ENCODE peak calls at places on chromosomes 4 and X, in five cellular contexts. One of them, this sample, is unnamed. For H3K27me3, the result is how much of the 10 kb centered on the place peaks cover.

GRCh38 chr4:139144911-139145551 is 32.0 kb downstream of the ELF2 start:
- DNase-seq in endodermal cell: peak
- DNase-seq in ovary: no peak
- DNase-seq in effector memory CD4-positive, alpha-beta T cell: no peak
- DNase-seq in endothelial cell of umbilical vein: no peak
- DNase-seq in this sample: no peak

GRCh38 chr4:4859010-4859798 is at the start of gene MSX1:
- DNase-seq in endodermal cell: peak
- DNase-seq in ovary: peak
- DNase-seq in endothelial cell of umbilical vein: peak
- DNase-seq in effector memory CD4-positive, alpha-beta T cell: no peak
- DNase-seq in this sample: no peak

GRCh38 chrX:80879143-80879542 is 69.5 kb upstream of the BRWD3 start:
- DNase-seq in endodermal cell: no peak
- DNase-seq in effector memory CD4-positive, alpha-beta T cell: no peak
- DNase-seq in ovary: peak
- DNase-seq in endothelial cell of umbilical vein: no peak
- DNase-seq in this sample: no peak

GRCh38 chr4:161332696-161333095 is 831.1 kb downstream of the FSTL5 start:
- DNase-seq in effector memory CD4-positive, alpha-beta T cell: no peak
- DNase-seq in endodermal cell: no peak
- DNase-seq in endothelial cell of umbilical vein: no peak
- DNase-seq in ovary: no peak
- DNase-seq in this sample: no peak

GRCh38 chr4:39706334-39706733 is 8.4 kb downstream of the UBE2K start:
- DNase-seq in endodermal cell: no peak
- DNase-seq in endothelial cell of umbilical vein: peak
- DNase-seq in effector memory CD4-positive, alpha-beta T cell: no peak
- DNase-seq in ovary: no peak
- DNase-seq in this sample: no peak

GRCh38 chr4:52028970-52029369 is 8.8 kb upstream of the LRRC66 start:
- DNase-seq in endothelial cell of umbilical vein: no peak
- DNase-seq in ovary: no peak
- DNase-seq in effector memory CD4-positive, alpha-beta T cell: no peak
- DNase-seq in endodermal cell: no peak
- DNase-seq in this sample: no peak

GRCh38 chr4:54005475-54005874 is 58.9 kb downstream of the CHIC2 start:
- DNase-seq in effector memory CD4-positive, alpha-beta T cell: no peak
- DNase-seq in endothelial cell of umbilical vein: no peak
- DNase-seq in ovary: no peak
- DNase-seq in endodermal cell: no peak
- DNase-seq in this sample: no peak

GRCh38 chrX:68832101-68832416 is 3.2 kb downstream of the EFNB1 start:
- DNase-seq in effector memory CD4-positive, alpha-beta T cell: no peak
- DNase-seq in endothelial cell of umbilical vein: peak
- DNase-seq in ovary: peak
- DNase-seq in endodermal cell: peak
- DNase-seq in this sample: peak

GRCh38 chr4:33073811-33074210 is 2353.6 kb downstream of the PCDH7 start:
- DNase-seq in effector memory CD4-positive, alpha-beta T cell: no peak
- DNase-seq in endodermal cell: no peak
- DNase-seq in ovary: no peak
- DNase-seq in endothelial cell of umbilical vein: no peak
- DNase-seq in this sample: no peak

GRCh38 chrX:109384569-109385174 is 97.2 kb downstream of the GUCY2F start:
- DNase-seq in effector memory CD4-positive, alpha-beta T cell: no peak
- DNase-seq in endothelial cell of umbilical vein: peak
- DNase-seq in endodermal cell: no peak
- DNase-seq in ovary: no peak
- DNase-seq in this sample: no peak

GRCh38 chr4:69858683-69859082 is 1.3 kb downstream of the SULT1E1 start:
- DNase-seq in endothelial cell of umbilical vein: peak
- DNase-seq in endodermal cell: no peak
- DNase-seq in ovary: no peak
- DNase-seq in effector memory CD4-positive, alpha-beta T cell: no peak
- DNase-seq in this sample: no peak

GRCh38 chrX:81957900-81958545 is 756.1 kb downstream of the SH3BGRL start:
- DNase-seq in ovary: no peak
- DNase-seq in effector memory CD4-positive, alpha-beta T cell: no peak
- DNase-seq in endothelial cell of umbilical vein: no peak
- DNase-seq in endodermal cell: no peak
- DNase-seq in this sample: no peak

GRCh38 chr4:14559641-14560040 is 442.6 kb upstream of the CPEB2 start:
- DNase-seq in endodermal cell: no peak
- DNase-seq in effector memory CD4-positive, alpha-beta T cell: no peak
- DNase-seq in ovary: no peak
- DNase-seq in endothelial cell of umbilical vein: no peak
- DNase-seq in this sample: no peak

DNA sequence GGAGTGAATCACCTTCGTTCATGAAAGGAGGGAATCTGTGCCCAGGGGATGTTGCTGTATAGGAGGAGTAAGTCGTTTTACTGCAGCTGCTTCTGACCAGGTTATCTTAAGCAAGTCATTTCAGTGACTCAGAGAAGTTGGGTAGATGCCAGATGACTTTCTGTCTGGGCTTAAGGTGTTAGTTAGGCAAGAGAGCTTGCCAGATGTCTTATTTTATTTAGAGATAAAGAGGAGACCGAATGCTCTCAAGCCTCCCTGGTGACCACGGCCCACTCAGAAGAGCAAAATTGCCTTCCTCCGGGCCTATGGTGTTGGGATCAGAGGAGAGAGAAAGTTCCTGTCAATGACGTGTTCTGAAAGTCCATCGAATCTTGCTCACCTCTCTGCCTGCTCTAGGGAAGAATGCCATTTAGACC is 16.3 kb upstream of the ZNF827 start:
- DNase-seq in endodermal cell: no peak
- DNase-seq in ovary: no peak
- DNase-seq in endothelial cell of umbilical vein: peak
- DNase-seq in effector memory CD4-positive, alpha-beta T cell: no peak
- DNase-seq in this sample: no peak
- H3K27ac ChIP-seq in endodermal cell: no peak
- H3K27ac ChIP-seq in ovary: no peak
- H3K27ac ChIP-seq in endothelial cell of umbilical vein: no peak
- H3K27ac ChIP-seq in effector memory CD4-positive, alpha-beta T cell: no peak
- H3K27ac ChIP-seq in this sample: no peak

GRCh38 chrX:144810539-144810938 is 436.8 kb upstream of the SPANXN1 start:
- DNase-seq in endodermal cell: no peak
- DNase-seq in ovary: no peak
- DNase-seq in effector memory CD4-positive, alpha-beta T cell: no peak
- DNase-seq in endothelial cell of umbilical vein: no peak
- DNase-seq in this sample: no peak

DNA sequence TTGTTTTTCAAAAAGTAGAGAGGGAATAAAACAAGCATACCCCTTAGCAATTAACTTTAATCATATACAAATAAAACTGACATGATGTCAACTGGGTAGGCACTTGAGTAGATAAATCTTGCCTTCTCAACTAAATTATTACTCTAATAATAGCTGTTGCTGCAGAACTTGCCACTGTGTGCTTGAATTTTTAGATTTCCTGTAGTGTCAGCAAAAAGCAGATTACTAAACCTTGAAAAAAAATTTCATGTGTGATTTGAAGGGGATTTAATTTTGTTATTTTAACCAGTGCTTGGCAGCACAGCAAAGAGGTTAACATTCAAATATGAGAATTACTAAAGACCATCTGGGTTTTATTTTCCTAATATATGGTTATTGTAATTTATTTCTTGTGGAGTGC is 438.3 kb upstream of the SPANXN1 start:
- DNase-seq in endothelial cell of umbilical vein: no peak
- DNase-seq in ovary: no peak
- DNase-seq in effector memory CD4-positive, alpha-beta T cell: no peak
- DNase-seq in endodermal cell: no peak
- DNase-seq in this sample: no peak
- H3K27me3 ChIP-seq in endothelial cell of umbilical vein: under half
- H3K27me3 ChIP-seq in ovary: under half
- H3K27me3 ChIP-seq in effector memory CD4-positive, alpha-beta T cell: under half
- H3K27me3 ChIP-seq in endodermal cell: under half
- H3K27me3 ChIP-seq in this sample: under half

GRCh38 chrX:136780241-136780640 is 491 bp downstream of the ARHGEF6 start:
- DNase-seq in effector memory CD4-positive, alpha-beta T cell: no peak
- DNase-seq in endothelial cell of umbilical vein: no peak
- DNase-seq in endodermal cell: no peak
- DNase-seq in ovary: no peak
- DNase-seq in this sample: no peak
- H3K27ac ChIP-seq in effector memory CD4-positive, alpha-beta T cell: peak
- H3K27ac ChIP-seq in endothelial cell of umbilical vein: no peak
- H3K27ac ChIP-seq in endodermal cell: no peak
- H3K27ac ChIP-seq in ovary: no peak
- H3K27ac ChIP-seq in this sample: peak

GRCh38 chrX:70479197-70479969 is 34.7 kb downstream of the DLG3 start:
- DNase-seq in endodermal cell: no peak
- DNase-seq in ovary: no peak
- DNase-seq in endothelial cell of umbilical vein: peak
- DNase-seq in effector memory CD4-positive, alpha-beta T cell: no peak
- DNase-seq in this sample: no peak
- H3K27me3 ChIP-seq in endodermal cell: under half
- H3K27me3 ChIP-seq in ovary: under half
- H3K27me3 ChIP-seq in endothelial cell of umbilical vein: under half
- H3K27me3 ChIP-seq in effector memory CD4-positive, alpha-beta T cell: under half
- H3K27me3 ChIP-seq in this sample: under half

GRCh38 chrX:153993079-153993478 is 20.5 kb downstream of the TMEM187 start:
- DNase-seq in effector memory CD4-positive, alpha-beta T cell: no peak
- DNase-seq in endodermal cell: no peak
- DNase-seq in ovary: no peak
- DNase-seq in endothelial cell of umbilical vein: no peak
- DNase-seq in this sample: no peak

GRCh38 chrX:153992180-153992579 is 19.6 kb downstream of the TMEM187 start:
- DNase-seq in endothelial cell of umbilical vein: no peak
- DNase-seq in ovary: no peak
- DNase-seq in effector memory CD4-positive, alpha-beta T cell: no peak
- DNase-seq in endodermal cell: no peak
- DNase-seq in this sample: no peak

GRCh38 chrX:153991013-153991580 is 18.5 kb downstream of the TMEM187 start:
- DNase-seq in endodermal cell: no peak
- DNase-seq in effector memory CD4-positive, alpha-beta T cell: no peak
- DNase-seq in endothelial cell of umbilical vein: no peak
- DNase-seq in ovary: no peak
- DNase-seq in this sample: no peak

GRCh38 chrX:153988493-153988892 is 15.9 kb downstream of the TMEM187 start:
- DNase-seq in endodermal cell: no peak
- DNase-seq in endothelial cell of umbilical vein: no peak
- DNase-seq in ovary: no peak
- DNase-seq in effector memory CD4-positive, alpha-beta T cell: no peak
- DNase-seq in this sample: no peak

DNA sequence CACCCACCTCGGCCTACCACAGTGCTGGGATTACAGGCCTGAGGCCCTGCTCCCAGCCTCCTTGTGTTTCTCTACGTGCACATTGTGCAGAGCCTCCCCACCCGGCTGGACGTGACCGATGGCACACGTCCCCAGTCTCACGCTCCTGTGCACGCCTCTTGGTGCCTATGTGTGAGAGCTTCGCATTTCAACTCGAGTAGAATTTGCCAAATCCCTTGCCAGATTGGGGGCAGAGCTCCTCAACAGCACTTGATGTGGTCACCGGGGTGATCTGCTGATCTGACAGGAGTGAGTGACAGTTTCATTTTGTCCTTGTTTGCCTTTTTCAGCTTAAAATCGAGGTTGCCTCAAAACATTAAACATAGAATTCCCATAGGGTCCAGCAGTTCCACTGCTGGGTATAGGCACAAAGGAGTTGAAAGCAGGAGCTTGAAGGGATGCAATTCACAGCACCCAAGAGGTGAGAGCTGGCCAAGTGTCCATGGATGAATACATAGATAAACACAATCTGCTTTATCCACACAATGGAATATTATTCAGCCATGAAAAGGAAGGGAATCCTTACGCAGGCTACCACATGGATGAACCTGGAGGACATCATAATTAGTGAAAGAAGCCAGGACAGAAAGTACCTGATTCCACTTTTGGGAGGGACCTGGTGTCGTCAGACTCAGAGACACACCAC is 17.6 kb downstream of the TMEM187 start:
- DNase-seq in endodermal cell: no peak
- DNase-seq in effector memory CD4-positive, alpha-beta T cell: no peak
- DNase-seq in ovary: no peak
- DNase-seq in endothelial cell of umbilical vein: no peak
- DNase-seq in this sample: no peak
- H3K27ac ChIP-seq in endodermal cell: no peak
- H3K27ac ChIP-seq in effector memory CD4-positive, alpha-beta T cell: no peak
- H3K27ac ChIP-seq in ovary: no peak
- H3K27ac ChIP-seq in endothelial cell of umbilical vein: no peak
- H3K27ac ChIP-seq in this sample: peak

GRCh38 chrX:140505421-140506337 is 810 bp upstream of the SOX3 start:
- DNase-seq in endodermal cell: peak
- DNase-seq in effector memory CD4-positive, alpha-beta T cell: no peak
- DNase-seq in ovary: no peak
- DNase-seq in endothelial cell of umbilical vein: no peak
- DNase-seq in this sample: no peak
- H3K27me3 ChIP-seq in endodermal cell: half or more
- H3K27me3 ChIP-seq in effector memory CD4-positive, alpha-beta T cell: under half
- H3K27me3 ChIP-seq in ovary: under half
- H3K27me3 ChIP-seq in endothelial cell of umbilical vein: half or more
- H3K27me3 ChIP-seq in this sample: under half

GRCh38 chrX:115521717-115522116 is 39.3 kb upstream of the PLS3 start:
- DNase-seq in endothelial cell of umbilical vein: no peak
- DNase-seq in effector memory CD4-positive, alpha-beta T cell: no peak
- DNase-seq in endodermal cell: no peak
- DNase-seq in ovary: no peak
- DNase-seq in this sample: no peak
- H3K27ac ChIP-seq in endothelial cell of umbilical vein: no peak
- H3K27ac ChIP-seq in effector memory CD4-positive, alpha-beta T cell: no peak
- H3K27ac ChIP-seq in endodermal cell: no peak
- H3K27ac ChIP-seq in ovary: no peak
- H3K27ac ChIP-seq in this sample: no peak

This sample was measured in naive thymus-derived CD4-positive, alpha-beta T cell.